ENCODE peak calls at places on chromosomes 6 and 20, in nine cellular contexts. V is cerebellum; I is heart right ventricle; R is ureter; D is MM.1S; W is Right ventricle myocardium superior; Y is small intestine; K is GM04503; C is CD8-positive, alpha-beta T cell. A is an unnamed sample.

GRCh38 chr6:85561750-85562357 is 31.8 kb downstream of the SNX14 start:
- DNase-seq in R (no peak), Y (no peak), C (no peak), W (no peak), I (no peak), D (no peak), V (no peak), K (no peak), A (no peak)

GRCh38 chr20:10306440-10307358 is 88.1 kb downstream of the SNAP25 start:
- DNase-seq in K (peak), C (no peak), R (no peak), V (no peak), I (no peak), Y (no peak), D (no peak), W (no peak), A (no peak)

GRCh38 chr6:13217206-13217905 is 111.0 kb downstream of the TBC1D7 start:
- DNase-seq in V (no peak), D (peak), R (no peak), I (no peak), Y (peak), C (no peak), K (no peak), W (no peak), A (no peak)

GRCh38 chr6:148447521-148448230 is 105.0 kb downstream of the SASH1 start:
- DNase-seq in W (no peak), R (no peak), C (no peak), K (no peak), I (no peak), D (no peak), Y (no peak), V (no peak), A (no peak)

GRCh38 chr20:41308290-41308691 is 9.2 kb downstream of the ZHX3 start:
- DNase-seq in R (no peak), C (no peak), W (no peak), I (no peak), K (peak), D (no peak), Y (peak), V (no peak), A (no peak)

GRCh38 chr6:105458552-105458951 is 55.7 kb upstream of the PREP start:
- DNase-seq in R (no peak), Y (no peak), C (no peak), I (no peak), K (no peak), V (no peak), D (no peak), W (no peak), A (no peak)

GRCh38 chr6:46486186-46486585 is 5.1 kb downstream of the RCAN2 start:
- DNase-seq in V (no peak), C (no peak), D (no peak), R (no peak), W (no peak), K (no peak), Y (no peak), I (no peak), A (no peak)

GRCh38 chr20:59836768-59837167 is 96.7 kb downstream of the SYCP2 start:
- DNase-seq in W (no peak), R (no peak), C (no peak), V (no peak), I (no peak), Y (peak), K (no peak), D (no peak), A (no peak)

GRCh38 chr6:5626727-5627426 is 365.6 kb downstream of the FARS2 start:
- DNase-seq in K (no peak), Y (peak), R (no peak), W (no peak), D (peak), V (no peak), I (no peak), C (no peak), A (no peak)

GRCh38 chr20:38806855-38807655 is 1.6 kb downstream of the PPP1R16B start:
- DNase-seq in R (no peak), K (no peak), W (no peak), D (peak), Y (no peak), C (no peak), I (no peak), V (peak), A (no peak)

GRCh38 chr20:23918101-23918862 is 38.7 kb upstream of the CST5 start:
- DNase-seq in W (no peak), K (no peak), D (no peak), C (no peak), V (no peak), R (no peak), I (no peak), Y (no peak), A (no peak)

GRCh38 chr6:163180874-163181541 is 233.5 kb upstream of the QKI start:
- DNase-seq in R (peak), I (peak), Y (no peak), K (peak), C (no peak), V (peak), W (peak), D (no peak), A (no peak)

A was measured in vagina.